ENCODE peak calls at places on chromosomes 12 and 14, in seven cellular contexts. One of them, this sample, is unnamed.

GRCh38 chr14:29240046-29240445 is 473.5 kb downstream of the FOXG1 start:
- DNase-seq in WTC11: no peak
- DNase-seq in K562: no peak
- DNase-seq in H1: no peak
- DNase-seq in GM12878: no peak
- DNase-seq in HepG2: no peak
- DNase-seq in HCT116: no peak
- DNase-seq in this sample: no peak

GRCh38 chr12:17079251-17079909 is 473.4 kb upstream of the LMO3 start:
- DNase-seq in H1: no peak
- DNase-seq in HepG2: peak
- DNase-seq in WTC11: no peak
- DNase-seq in GM12878: no peak
- DNase-seq in HCT116: no peak
- DNase-seq in K562: no peak
- DNase-seq in this sample: no peak

GRCh38 chr12:72179841-72180240 is 92.3 kb upstream of the TRHDE start:
- DNase-seq in H1: no peak
- DNase-seq in WTC11: no peak
- DNase-seq in HCT116: no peak
- DNase-seq in GM12878: no peak
- DNase-seq in K562: no peak
- DNase-seq in HepG2: no peak
- DNase-seq in this sample: no peak

GRCh38 chr12:116698554-116698953 is 39.3 kb downstream of the SPRING1 start:
- DNase-seq in HepG2: no peak
- DNase-seq in HCT116: no peak
- DNase-seq in H1: no peak
- DNase-seq in GM12878: no peak
- DNase-seq in K562: no peak
- DNase-seq in WTC11: no peak
- DNase-seq in this sample: no peak

GRCh38 chr12:28223853-28224252 is 33.6 kb downstream of the CCDC91 start:
- DNase-seq in HCT116: no peak
- DNase-seq in WTC11: no peak
- DNase-seq in HepG2: no peak
- DNase-seq in H1: no peak
- DNase-seq in GM12878: no peak
- DNase-seq in K562: no peak
- DNase-seq in this sample: no peak

GRCh38 chr14:95222870-95223398 is 65.6 kb upstream of the DICER1 start:
- DNase-seq in WTC11: no peak
- DNase-seq in HCT116: no peak
- DNase-seq in K562: no peak
- DNase-seq in GM12878: no peak
- DNase-seq in HepG2: peak
- DNase-seq in H1: no peak
- DNase-seq in this sample: no peak

GRCh38 chr12:34356233-34356987 is 334.1 kb downstream of the ALG10 start:
- DNase-seq in HepG2: no peak
- DNase-seq in WTC11: no peak
- DNase-seq in H1: no peak
- DNase-seq in GM12878: no peak
- DNase-seq in K562: peak
- DNase-seq in HCT116: no peak
- DNase-seq in this sample: no peak

GRCh38 chr12:7711133-7711532 is at the start of gene DPPA3:
- DNase-seq in WTC11: no peak
- DNase-seq in H1: no peak
- DNase-seq in HCT116: no peak
- DNase-seq in GM12878: no peak
- DNase-seq in HepG2: no peak
- DNase-seq in K562: no peak
- DNase-seq in this sample: no peak

GRCh38 chr14:55706893-55707292 is 126.9 kb downstream of the KTN1 start:
- DNase-seq in K562: no peak
- DNase-seq in WTC11: no peak
- DNase-seq in HepG2: no peak
- DNase-seq in H1: no peak
- DNase-seq in GM12878: no peak
- DNase-seq in HCT116: no peak
- DNase-seq in this sample: no peak

GRCh38 chr12:77231548-77231947 is 166.2 kb upstream of the E2F7 start:
- DNase-seq in H1: no peak
- DNase-seq in GM12878: no peak
- DNase-seq in HCT116: no peak
- DNase-seq in K562: no peak
- DNase-seq in WTC11: no peak
- DNase-seq in HepG2: no peak
- DNase-seq in this sample: no peak
- TF ChIP-seq SP1 in H1: no peak
- TF ChIP-seq SP1 in GM12878: no peak
- TF ChIP-seq SP1 in HCT116: no peak
- TF ChIP-seq SP1 in K562: no peak
- TF ChIP-seq SP1 in WTC11: no peak
- TF ChIP-seq SP1 in HepG2: no peak
- TF ChIP-seq SP1 in this sample: no peak

GRCh38 chr14:32629146-32629545 is 300.0 kb downstream of the AKAP6 start:
- DNase-seq in HCT116: no peak
- DNase-seq in K562: no peak
- DNase-seq in WTC11: no peak
- DNase-seq in H1: no peak
- DNase-seq in HepG2: no peak
- DNase-seq in GM12878: no peak
- DNase-seq in this sample: no peak
- TF ChIP-seq SP1 in HCT116: no peak
- TF ChIP-seq SP1 in K562: no peak
- TF ChIP-seq SP1 in WTC11: no peak
- TF ChIP-seq SP1 in H1: no peak
- TF ChIP-seq SP1 in HepG2: no peak
- TF ChIP-seq SP1 in GM12878: no peak
- TF ChIP-seq SP1 in this sample: no peak

DNA sequence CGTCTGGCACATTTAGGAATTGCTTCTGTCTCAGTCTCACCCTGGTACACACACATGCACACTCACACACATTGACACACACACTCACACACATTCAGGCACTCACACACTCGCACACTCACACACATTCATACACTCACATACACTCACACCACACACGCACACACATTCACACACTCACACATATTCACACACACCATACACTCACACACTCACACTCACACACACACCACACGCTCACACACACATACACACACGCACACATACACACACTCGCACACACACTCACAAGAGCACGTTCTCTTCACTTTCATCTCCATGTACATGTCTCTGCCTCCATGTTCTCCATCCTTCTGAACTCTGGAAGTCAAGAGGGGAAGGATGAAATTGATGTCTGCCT is 23.1 kb upstream of the SMUG1 start:
- DNase-seq in GM12878: no peak
- DNase-seq in WTC11: no peak
- DNase-seq in K562: no peak
- DNase-seq in HepG2: no peak
- DNase-seq in HCT116: no peak
- DNase-seq in H1: no peak
- DNase-seq in this sample: no peak
- TF ChIP-seq SP1 in GM12878: no peak
- TF ChIP-seq SP1 in WTC11: no peak
- TF ChIP-seq SP1 in K562: no peak
- TF ChIP-seq SP1 in HepG2: no peak
- TF ChIP-seq SP1 in HCT116: no peak
- TF ChIP-seq SP1 in H1: no peak
- TF ChIP-seq SP1 in this sample: no peak

DNA sequence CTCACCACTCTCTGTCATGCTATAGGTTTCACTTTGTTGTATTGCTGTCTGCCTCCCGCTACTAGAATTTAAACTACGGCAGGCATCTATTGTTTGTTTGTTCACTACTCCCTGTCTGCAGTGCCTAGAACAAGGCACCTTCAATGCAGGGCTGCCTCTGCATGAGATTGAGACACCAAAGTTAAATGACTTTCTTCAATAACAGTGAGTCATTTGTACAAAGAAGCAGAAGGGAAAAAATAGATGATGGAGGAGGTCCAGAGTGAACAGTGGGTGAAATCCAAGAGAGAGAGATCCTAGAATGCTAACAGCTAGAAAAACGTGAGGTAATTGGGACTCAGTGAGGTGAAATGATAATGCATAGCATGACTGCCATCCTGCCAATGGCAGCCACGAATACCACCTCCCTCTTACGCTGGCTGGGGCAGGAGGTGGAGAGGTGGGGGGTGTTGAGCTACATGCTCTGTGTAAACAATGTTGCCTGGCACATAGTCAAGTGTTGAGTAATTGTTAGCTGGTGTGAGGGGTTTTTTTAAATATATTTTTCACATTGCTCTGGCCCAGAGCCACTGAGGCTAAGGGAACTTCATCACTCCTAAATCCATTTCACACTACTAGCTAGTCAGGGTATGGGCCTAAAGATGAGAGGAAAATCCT is 367.6 kb downstream of the RPS29 start:
- DNase-seq in WTC11: no peak
- DNase-seq in GM12878: no peak
- DNase-seq in HCT116: no peak
- DNase-seq in HepG2: no peak
- DNase-seq in H1: no peak
- DNase-seq in K562: no peak
- DNase-seq in this sample: no peak
- TF ChIP-seq SP1 in WTC11: no peak
- TF ChIP-seq SP1 in GM12878: no peak
- TF ChIP-seq SP1 in HCT116: no peak
- TF ChIP-seq SP1 in HepG2: no peak
- TF ChIP-seq SP1 in H1: no peak
- TF ChIP-seq SP1 in K562: no peak
- TF ChIP-seq SP1 in this sample: no peak

GRCh38 chr12:52207895-52208294 is 16.1 kb upstream of the KRT80 start:
- DNase-seq in HepG2: no peak
- DNase-seq in HCT116: no peak
- DNase-seq in H1: no peak
- DNase-seq in K562: no peak
- DNase-seq in GM12878: no peak
- DNase-seq in WTC11: no peak
- DNase-seq in this sample: no peak
- TF ChIP-seq SP1 in HepG2: no peak
- TF ChIP-seq SP1 in HCT116: no peak
- TF ChIP-seq SP1 in H1: no peak
- TF ChIP-seq SP1 in K562: no peak
- TF ChIP-seq SP1 in GM12878: no peak
- TF ChIP-seq SP1 in WTC11: no peak
- TF ChIP-seq SP1 in this sample: no peak

GRCh38 chr12:92056290-92056689 is 89.4 kb downstream of the BTG1 start:
- DNase-seq in HepG2: no peak
- DNase-seq in K562: no peak
- DNase-seq in WTC11: no peak
- DNase-seq in HCT116: no peak
- DNase-seq in GM12878: no peak
- DNase-seq in H1: no peak
- DNase-seq in this sample: no peak

GRCh38 chr12:92055877-92056276 is 89.8 kb downstream of the BTG1 start:
- DNase-seq in GM12878: no peak
- DNase-seq in WTC11: no peak
- DNase-seq in HepG2: no peak
- DNase-seq in HCT116: no peak
- DNase-seq in K562: no peak
- DNase-seq in H1: no peak
- DNase-seq in this sample: no peak

GRCh38 chr12:92049403-92049802 is 96.2 kb downstream of the BTG1 start:
- DNase-seq in K562: no peak
- DNase-seq in HepG2: no peak
- DNase-seq in H1: no peak
- DNase-seq in WTC11: no peak
- DNase-seq in HCT116: no peak
- DNase-seq in GM12878: peak
- DNase-seq in this sample: no peak

GRCh38 chr12:92047058-92047826 is 98.4 kb downstream of the BTG1 start:
- DNase-seq in GM12878: no peak
- DNase-seq in WTC11: no peak
- DNase-seq in HCT116: no peak
- DNase-seq in HepG2: no peak
- DNase-seq in H1: no peak
- DNase-seq in K562: no peak
- DNase-seq in this sample: no peak

GRCh38 chr12:92051441-92051840 is 94.2 kb downstream of the BTG1 start:
- DNase-seq in H1: no peak
- DNase-seq in HepG2: no peak
- DNase-seq in HCT116: no peak
- DNase-seq in K562: no peak
- DNase-seq in GM12878: no peak
- DNase-seq in WTC11: no peak
- DNase-seq in this sample: no peak
- TF ChIP-seq SP1 in H1: no peak
- TF ChIP-seq SP1 in HepG2: no peak
- TF ChIP-seq SP1 in HCT116: no peak
- TF ChIP-seq SP1 in K562: no peak
- TF ChIP-seq SP1 in GM12878: no peak
- TF ChIP-seq SP1 in WTC11: no peak
- TF ChIP-seq SP1 in this sample: no peak

DNA sequence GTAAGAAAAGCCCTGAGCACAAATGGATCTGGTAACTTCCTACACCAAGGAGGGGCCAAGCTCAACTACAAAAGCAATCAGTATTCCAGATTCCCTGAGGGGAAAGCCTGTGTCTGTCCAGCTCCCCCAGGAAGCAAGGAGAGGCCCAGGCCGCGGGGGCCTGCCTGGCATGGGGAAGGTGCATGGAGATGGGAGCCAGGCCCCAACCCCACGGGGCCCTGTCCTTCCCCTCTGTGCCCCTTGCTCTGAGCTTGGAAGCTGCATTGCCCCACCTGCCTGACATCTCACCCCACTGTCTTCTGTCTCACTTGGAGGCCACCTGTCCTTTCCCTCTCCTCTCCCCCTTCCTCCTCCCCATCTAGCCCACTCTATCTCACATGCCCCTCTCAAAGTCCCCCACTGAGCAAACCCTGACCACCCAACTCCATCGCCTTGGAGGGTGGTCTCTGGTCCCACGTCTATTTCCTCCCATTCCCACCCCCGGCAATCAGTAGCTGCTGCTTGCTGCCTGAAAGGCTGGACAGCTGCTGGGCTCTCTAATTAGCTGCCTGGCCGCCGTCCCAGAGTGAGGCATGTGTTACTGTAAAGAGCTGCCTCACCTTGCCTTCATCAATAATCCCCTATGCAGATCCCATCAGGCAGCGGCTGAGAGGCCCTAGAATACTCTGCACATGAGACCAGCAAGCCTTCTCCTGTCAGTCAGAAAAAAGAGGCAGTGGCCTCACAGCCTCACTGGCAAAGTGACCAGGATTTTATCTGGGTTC is 3.4 kb upstream of the TMEM229B start:
- DNase-seq in H1: no peak
- DNase-seq in GM12878: no peak
- DNase-seq in HepG2: no peak
- DNase-seq in WTC11: no peak
- DNase-seq in HCT116: no peak
- DNase-seq in K562: no peak
- DNase-seq in this sample: no peak
- TF ChIP-seq SP1 in H1: no peak
- TF ChIP-seq SP1 in GM12878: no peak
- TF ChIP-seq SP1 in HepG2: no peak
- TF ChIP-seq SP1 in WTC11: no peak
- TF ChIP-seq SP1 in HCT116: no peak
- TF ChIP-seq SP1 in K562: no peak
- TF ChIP-seq SP1 in this sample: no peak